ENCODE peak calls at places on chromosomes 12 and 14, in five cellular contexts. B, M, R, W and L are unnamed samples.

GRCh38 chr12:2824541-2824940 is 10.3 kb downstream of the NRIP2 start:
- DNase-seq in B (no peak), M (no peak), R (no peak), W (no peak), L (no peak)

GRCh38 chr12:76024102-76024781 is 7.3 kb downstream of the PHLDA1 start:
- DNase-seq in B (no peak), M (no peak), R (no peak), W (no peak), L (no peak)

GRCh38 chr14:50060871-50061663 is 55.3 kb downstream of the VCPKMT start:
- DNase-seq in B (peak; percentile 82), M (peak; percentile 89), R (peak; percentile 66), W (no peak), L (peak; percentile 42)

GRCh38 chr12:64663019-64663418 is 52.7 kb downstream of the RASSF3 start:
- DNase-seq in B (no peak), M (no peak), R (no peak), W (no peak), L (no peak)

GRCh38 chr12:62930546-62931425 is 4.2 kb downstream of the PPM1H start:
- DNase-seq in B (no peak), M (no peak), R (no peak), W (no peak), L (no peak)

GRCh38 chr14:102646615-102647014 is 54.2 kb downstream of the RCOR1 start:
- DNase-seq in B (no peak), M (no peak), R (no peak), W (no peak), L (no peak)

GRCh38 chr12:18250313-18250916 is 10.9 kb upstream of the PIK3C2G start:
- DNase-seq in B (peak; percentile 43), M (peak; percentile 59), R (peak; percentile 26), W (no peak), L (peak; percentile 37)

GRCh38 chr12:53989227-53990113 is 4.5 kb downstream of the HOXC10 start:
- DNase-seq in B (peak; percentile 78), M (peak; percentile 56), R (no peak), W (peak; percentile 34), L (no peak)

GRCh38 chr12:93094988-93095737 is 166.1 kb upstream of the EEA1 start:
- DNase-seq in B (no peak), M (no peak), R (no peak), W (peak; percentile 70), L (no peak)

GRCh38 chr14:95311752-95312151 is 8.0 kb downstream of the CLMN start:
- DNase-seq in B (no peak), M (no peak), R (no peak), W (no peak), L (no peak)

GRCh38 chr12:7013101-7013500 is 5.2 kb downstream of the LPCAT3 start:
- DNase-seq in B (no peak), M (no peak), R (no peak), W (no peak), L (no peak)

GRCh38 chr12:7018350-7019042 is at the start of gene LPCAT3:
- DNase-seq in B (peak; percentile 95), M (peak; percentile 92), R (peak; percentile 98), W (peak; percentile 83), L (peak; percentile 93)

GRCh38 chr12:7017870-7018349 is 366 bp downstream of the LPCAT3 start:
- DNase-seq in B (peak; percentile 24), M (no peak), R (peak; percentile 81), W (no peak), L (peak; percentile 64)

GRCh38 chr12:7016958-7017571 is 1.2 kb downstream of the LPCAT3 start:
- DNase-seq in B (peak; percentile 71), M (no peak), R (no peak), W (no peak), L (no peak)

DNA sequence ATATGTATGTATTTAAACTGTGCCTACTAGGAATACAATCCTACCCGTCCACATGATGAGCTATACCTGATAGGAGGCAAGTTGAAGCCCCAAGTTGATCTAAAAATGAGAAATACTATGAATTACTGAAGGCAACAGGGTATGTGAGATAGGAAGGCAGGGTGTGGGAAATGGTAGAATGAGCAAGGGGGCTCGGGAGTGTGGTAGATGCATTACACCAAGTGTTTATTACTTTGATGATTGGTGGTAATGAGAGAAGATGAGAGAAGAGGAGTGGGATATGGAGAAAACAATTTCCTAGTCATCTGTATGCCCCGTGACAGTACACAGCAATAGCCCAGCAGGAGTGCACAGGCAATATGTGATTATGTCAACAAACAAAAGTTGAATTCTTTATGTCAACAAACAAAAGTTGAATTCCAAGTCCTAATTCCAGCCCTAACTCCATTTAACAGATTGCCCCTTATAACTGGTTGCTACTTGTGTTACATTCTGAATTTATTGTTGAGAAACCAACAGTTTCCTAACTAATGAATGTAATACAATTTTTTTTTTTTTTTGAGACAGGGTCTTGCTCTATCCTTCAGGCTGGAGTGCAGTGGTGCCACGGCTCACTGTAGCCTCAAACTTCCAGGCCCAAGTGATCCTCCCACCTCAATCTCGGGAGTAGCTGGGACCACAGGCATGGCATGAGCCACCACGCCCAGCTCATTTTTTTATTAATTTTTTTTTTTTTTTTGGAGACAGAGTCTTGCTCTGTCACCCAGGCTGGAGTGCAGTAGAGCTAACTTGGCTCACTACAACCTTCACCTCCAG is 2.5 kb downstream of the LPCAT3 start:
- DNase-seq in B (no peak), M (no peak), R (no peak), W (no peak), L (no peak)
- TF ChIP-seq FOXM1 in B (no peak), M (no peak), R (no peak), W (no peak), L (no peak)

GRCh38 chr12:118061011-118061875 is at the start of gene WSB2:
- DNase-seq in B (peak; percentile 80), M (no peak), R (peak; percentile 88), W (no peak), L (peak; percentile 18)
- TF ChIP-seq FOXM1 in B (no peak), M (no peak), R (no peak), W (no peak), L (no peak)

DNA sequence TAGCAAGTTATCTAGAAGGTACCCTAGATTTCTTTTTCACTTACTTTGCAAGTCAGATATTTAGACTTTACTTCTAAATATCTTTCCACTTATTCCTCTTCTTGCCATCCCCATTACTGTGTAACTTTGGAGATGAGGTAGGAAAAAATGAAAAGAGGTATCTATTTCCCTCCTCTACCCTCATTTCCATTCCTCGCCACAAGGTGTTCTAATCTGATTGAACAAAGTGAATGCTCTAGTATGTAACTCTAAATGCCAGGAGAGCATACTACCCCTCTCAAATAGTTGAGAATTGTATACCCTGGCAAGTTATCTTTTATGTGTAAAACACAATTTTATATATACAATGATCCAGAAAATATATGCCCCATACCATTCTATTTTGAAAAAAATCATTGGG is 1.7 kb upstream of the LDHB start:
- DNase-seq in B (no peak), M (no peak), R (no peak), W (no peak), L (no peak)
- TF ChIP-seq FOXM1 in B (no peak), M (no peak), R (no peak), W (no peak), L (no peak)

GRCh38 chr14:22107734-22108133 is 434.1 kb upstream of the OR4E1 start:
- DNase-seq in B (no peak), M (no peak), R (no peak), W (no peak), L (no peak)

GRCh38 chr14:22104971-22105641 is 431.5 kb upstream of the OR4E1 start:
- DNase-seq in B (no peak), M (no peak), R (no peak), W (no peak), L (no peak)

GRCh38 chr14:22105643-22106042 is 432.0 kb upstream of the OR4E1 start:
- DNase-seq in B (no peak), M (no peak), R (no peak), W (no peak), L (no peak)

GRCh38 chr14:22112004-22112403 is 438.4 kb upstream of the OR4E1 start:
- DNase-seq in B (peak; percentile 11), M (peak; percentile 25), R (peak; percentile 22), W (no peak), L (peak; percentile 22)

DNA sequence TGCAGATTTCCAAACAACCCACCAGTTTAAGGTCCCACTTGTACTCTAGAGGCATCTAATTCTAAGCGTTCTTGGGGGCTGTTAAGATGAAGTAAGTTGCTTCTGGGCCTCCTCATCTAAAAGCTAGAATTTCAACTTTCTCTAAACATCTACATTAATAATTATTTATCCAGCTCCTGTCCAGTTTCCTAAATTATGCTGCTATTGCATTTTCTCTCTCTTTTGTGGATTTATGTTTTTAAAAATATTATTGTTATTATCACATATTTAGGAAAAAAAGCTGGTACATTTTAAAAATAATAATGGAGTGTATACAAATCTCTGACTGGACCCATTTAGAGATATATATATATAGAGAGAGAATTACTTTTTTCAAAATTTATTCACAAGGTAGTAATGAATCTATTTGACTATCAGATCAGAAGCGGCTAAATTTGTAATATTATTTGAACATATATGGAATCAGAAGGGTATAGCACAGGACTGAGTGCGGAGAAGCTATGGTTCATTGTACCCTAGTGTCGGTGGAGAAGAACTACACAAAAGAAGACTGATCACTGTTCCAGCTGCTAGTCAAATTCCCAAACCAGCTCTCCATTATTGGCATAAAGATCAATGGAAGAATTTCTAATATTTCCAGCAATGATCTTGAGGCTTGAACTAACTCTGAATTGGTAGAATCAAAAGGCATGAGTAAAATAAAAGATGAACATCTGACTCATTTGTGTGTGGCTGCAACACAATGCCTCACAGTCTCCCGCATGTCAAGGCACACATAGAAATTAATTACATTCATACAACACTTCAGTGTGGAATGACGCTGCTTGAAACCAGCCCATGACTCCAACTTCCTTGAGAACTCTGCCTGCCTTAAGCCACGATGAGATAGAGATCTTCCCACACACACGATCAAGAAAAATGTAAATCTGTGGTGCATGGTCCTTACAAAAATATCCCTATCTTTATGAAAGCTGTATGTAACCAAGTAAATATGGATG is 433.4 kb upstream of the OR4E1 start:
- DNase-seq in B (no peak), M (no peak), R (no peak), W (no peak), L (no peak)
- TF ChIP-seq FOXM1 in B (no peak), M (no peak), R (no peak), W (no peak), L (no peak)

GRCh38 chr12:116861331-116861730 is 19.9 kb downstream of the HRK start:
- DNase-seq in B (peak; percentile 24), M (no peak), R (peak; percentile 84), W (peak; percentile 43), L (no peak)

GRCh38 chr12:116862167-116862566 is 19.1 kb downstream of the HRK start:
- DNase-seq in B (no peak), M (no peak), R (no peak), W (no peak), L (no peak)

GRCh38 chr12:116867523-116867922 is 13.7 kb downstream of the HRK start:
- DNase-seq in B (no peak), M (no peak), R (no peak), W (no peak), L (no peak)

GRCh38 chr12:116863275-116863767 is 17.9 kb downstream of the HRK start:
- DNase-seq in B (peak; percentile 43), M (peak; percentile 52), R (peak; percentile 39), W (no peak), L (peak; percentile 69)

GRCh38 chr12:116864371-116865160 is 16.7 kb downstream of the HRK start:
- DNase-seq in B (no peak), M (peak; percentile 46), R (no peak), W (no peak), L (no peak)
- TF ChIP-seq FOXM1 in B (no peak), M (no peak), R (no peak), W (no peak), L (no peak)